ENCODE peak calls at places on chromosomes 4 and X, in five cellular contexts. One of them, this sample, is unnamed.

GRCh38 chr4:175092114-175092513 is 174.0 kb downstream of the ADAM29 start:
- DNase-seq in nucleus accumbens: no peak
- DNase-seq in EH: no peak
- DNase-seq in ELF-1: no peak
- DNase-seq in SHP77: no peak
- DNase-seq in this sample: no peak

GRCh38 chr4:91914176-91914804 is 389.5 kb upstream of the GRID2 start:
- DNase-seq in nucleus accumbens: no peak
- DNase-seq in EH: no peak
- DNase-seq in ELF-1: no peak
- DNase-seq in SHP77: no peak
- DNase-seq in this sample: no peak

GRCh38 chr4:113355550-113356371 is 306.3 kb downstream of the ANK2 start:
- DNase-seq in nucleus accumbens: no peak
- DNase-seq in EH: peak
- DNase-seq in ELF-1: peak
- DNase-seq in SHP77: no peak
- DNase-seq in this sample: no peak

GRCh38 chr4:141028024-141028529 is 105.2 kb downstream of the RNF150 start:
- DNase-seq in nucleus accumbens: no peak
- DNase-seq in EH: peak
- DNase-seq in ELF-1: no peak
- DNase-seq in SHP77: no peak
- DNase-seq in this sample: no peak

GRCh38 chr4:151486166-151486565 is 77.2 kb downstream of the FHIP1A start:
- DNase-seq in nucleus accumbens: no peak
- DNase-seq in EH: peak
- DNase-seq in ELF-1: no peak
- DNase-seq in SHP77: no peak
- DNase-seq in this sample: no peak

GRCh38 chrX:65587616-65588526 is 53.3 kb upstream of the LAS1L start:
- DNase-seq in nucleus accumbens: peak
- DNase-seq in EH: peak
- DNase-seq in ELF-1: no peak
- DNase-seq in SHP77: peak
- DNase-seq in this sample: peak

GRCh38 chr4:104629601-104630000 is 134.9 kb upstream of the CXXC4 start:
- DNase-seq in nucleus accumbens: no peak
- DNase-seq in EH: no peak
- DNase-seq in ELF-1: no peak
- DNase-seq in SHP77: no peak
- DNase-seq in this sample: no peak

GRCh38 chr4:5863461-5864113 is 29.3 kb downstream of the CRMP1 start:
- DNase-seq in nucleus accumbens: no peak
- DNase-seq in EH: peak
- DNase-seq in ELF-1: no peak
- DNase-seq in SHP77: no peak
- DNase-seq in this sample: peak

GRCh38 chrX:124023838-124024238 is 62.3 kb downstream of the STAG2 start:
- DNase-seq in nucleus accumbens: no peak
- DNase-seq in EH: peak
- DNase-seq in ELF-1: no peak
- DNase-seq in SHP77: no peak
- DNase-seq in this sample: no peak

GRCh38 chr4:74738756-74739155 is 55.6 kb downstream of the BTC start:
- DNase-seq in nucleus accumbens: no peak
- DNase-seq in EH: no peak
- DNase-seq in ELF-1: no peak
- DNase-seq in SHP77: no peak
- DNase-seq in this sample: no peak

GRCh38 chr4:108651068-108651794 is 832 bp downstream of the OSTC start:
- DNase-seq in nucleus accumbens: no peak
- DNase-seq in EH: peak
- DNase-seq in ELF-1: no peak
- DNase-seq in SHP77: no peak
- DNase-seq in this sample: no peak

GRCh38 chrX:102627640-102628039 is 23.6 kb upstream of the GPRASP1 start:
- DNase-seq in nucleus accumbens: no peak
- DNase-seq in EH: no peak
- DNase-seq in ELF-1: no peak
- DNase-seq in SHP77: no peak
- DNase-seq in this sample: no peak

GRCh38 chr4:173214661-173215060 is 46.0 kb downstream of the GALNT7 start:
- DNase-seq in nucleus accumbens: no peak
- DNase-seq in EH: peak
- DNase-seq in ELF-1: no peak
- DNase-seq in SHP77: no peak
- DNase-seq in this sample: no peak

GRCh38 chr4:108008721-108009120 is 19.0 kb downstream of the HADH start:
- DNase-seq in nucleus accumbens: no peak
- DNase-seq in EH: peak
- DNase-seq in ELF-1: no peak
- DNase-seq in SHP77: no peak
- DNase-seq in this sample: no peak

GRCh38 chr4:7803992-7804758 is 135.5 kb downstream of the AFAP1 start:
- DNase-seq in nucleus accumbens: peak
- DNase-seq in EH: peak
- DNase-seq in ELF-1: peak
- DNase-seq in SHP77: peak
- DNase-seq in this sample: peak

GRCh38 chr4:183326853-183327252 is 4.6 kb upstream of the CLDN24 start:
- DNase-seq in nucleus accumbens: no peak
- DNase-seq in EH: peak
- DNase-seq in ELF-1: no peak
- DNase-seq in SHP77: no peak
- DNase-seq in this sample: no peak

GRCh38 chrX:130179579-130180215 is 7.9 kb downstream of the RAB33A start:
- DNase-seq in nucleus accumbens: no peak
- DNase-seq in EH: no peak
- DNase-seq in ELF-1: no peak
- DNase-seq in SHP77: no peak
- DNase-seq in this sample: no peak

GRCh38 chrX:111490683-111491082 is 20.8 kb upstream of the SERTM2 start:
- DNase-seq in nucleus accumbens: no peak
- DNase-seq in EH: no peak
- DNase-seq in ELF-1: no peak
- DNase-seq in SHP77: no peak
- DNase-seq in this sample: no peak

This sample was measured in putamen.